ENCODE peak calls at places on chromosomes 16 and 17, in six cellular contexts. X is neuronal stem cell, C is IMR-90, G is H1, B is H9, A is mesenchymal stem cell. E is an unnamed sample.

GRCh38 chr17:7590743-7591142 is 849 bp upstream of the SOX15 start:
- DNase-seq in X (peak), C (peak), G (no peak), B (peak), A (peak), E (peak)

GRCh38 chr17:75260679-75261335 is 599 bp downstream of the GGA3 start:
- DNase-seq in X (no peak), C (peak), G (no peak), B (no peak), A (peak), E (no peak)

GRCh38 chr16:84232060-84232459 is 7.8 kb downstream of the KCNG4 start:
- DNase-seq in X (no peak), C (no peak), G (no peak), B (no peak), A (no peak), E (no peak)

GRCh38 chr17:75856062-75856681 is 1.0 kb upstream of the WBP2 start:
- DNase-seq in X (no peak), C (peak), G (no peak), B (no peak), A (peak), E (peak)

GRCh38 chr17:81641825-81642489 is 5.0 kb downstream of the TSPAN10 start:
- DNase-seq in X (no peak), C (peak), G (no peak), B (no peak), A (peak), E (peak)

GRCh38 chr17:77120866-77121265 is 19.9 kb upstream of the SEC14L1 start:
- DNase-seq in X (no peak), C (no peak), G (no peak), B (no peak), A (no peak), E (no peak)

GRCh38 chr17:42406602-42407288 is 16.3 kb downstream of the CAVIN1 start:
- DNase-seq in X (no peak), C (no peak), G (no peak), B (no peak), A (no peak), E (no peak)

GRCh38 chr17:63445571-63446217 is 412 bp downstream of the CYB561 start:
- DNase-seq in X (no peak), C (no peak), G (no peak), B (peak), A (peak), E (peak)

GRCh38 chr16:4659363-4660353 is 33.7 kb upstream of the NUDT16L1 start:
- DNase-seq in X (no peak), C (no peak), G (no peak), B (no peak), A (no peak), E (no peak)

GRCh38 chr17:58533616-58534188 is 19.3 kb upstream of the MTMR4 start:
- DNase-seq in X (no peak), C (no peak), G (no peak), B (no peak), A (no peak), E (no peak)

GRCh38 chr16:1491327-1491726 is 1.8 kb upstream of the TELO2 start:
- DNase-seq in X (no peak), C (no peak), G (no peak), B (no peak), A (no peak), E (no peak)

GRCh38 chr16:24976971-24977672 is 38.0 kb downstream of the ARHGAP17 start:
- DNase-seq in X (no peak), C (no peak), G (no peak), B (peak), A (no peak), E (no peak)

GRCh38 chr16:24980077-24980793 is 34.9 kb downstream of the ARHGAP17 start:
- DNase-seq in X (no peak), C (no peak), G (no peak), B (peak), A (no peak), E (no peak)

GRCh38 chr16:24977673-24978065 is 37.5 kb downstream of the ARHGAP17 start:
- DNase-seq in X (no peak), C (peak), G (no peak), B (no peak), A (peak), E (peak)

GRCh38 chr16:24976061-24976779 is 38.9 kb downstream of the ARHGAP17 start:
- DNase-seq in X (no peak), C (no peak), G (no peak), B (no peak), A (no peak), E (no peak)

GRCh38 chr16:24978370-24978914 is 36.7 kb downstream of the ARHGAP17 start:
- DNase-seq in X (no peak), C (no peak), G (no peak), B (no peak), A (peak), E (no peak)
- H3K4me2 ChIP-seq in X (no peak), C (peak), G (peak), B (no peak), A (no peak), E (no peak)

DNA sequence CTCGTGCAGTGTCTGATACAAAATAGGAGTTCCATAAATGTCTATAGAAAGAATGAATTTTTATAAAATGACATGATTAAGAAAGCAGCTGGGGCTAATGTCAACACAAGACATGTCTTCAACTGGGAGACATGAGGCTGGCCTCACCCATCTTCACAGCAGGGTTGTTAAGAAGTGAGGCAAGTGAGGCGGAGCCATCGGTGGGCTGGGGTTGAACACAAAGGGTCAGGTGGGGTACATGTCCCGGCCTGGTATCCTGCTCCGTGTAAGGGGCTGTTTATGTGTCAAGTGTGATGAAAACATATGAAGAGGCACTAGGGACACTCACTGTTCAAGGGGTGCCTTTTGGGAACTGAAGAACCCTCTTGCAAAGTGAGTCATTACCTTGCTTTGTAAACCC is 22.1 kb downstream of the CDK5R1 start:
- DNase-seq in X (no peak), C (no peak), G (no peak), B (no peak), A (no peak), E (no peak)
- H2BK15ac ChIP-seq in X (no peak), C (no peak), G (no peak), B (no peak), A (no peak), E (no peak)

GRCh38 chr17:383771-384621 is 31.4 kb upstream of the RPH3AL start:
- DNase-seq in X (no peak), C (no peak), G (no peak), B (no peak), A (no peak), E (no peak)
- H3K4me2 ChIP-seq in X (peak), C (no peak), G (no peak), B (no peak), A (no peak), E (no peak)

DNA sequence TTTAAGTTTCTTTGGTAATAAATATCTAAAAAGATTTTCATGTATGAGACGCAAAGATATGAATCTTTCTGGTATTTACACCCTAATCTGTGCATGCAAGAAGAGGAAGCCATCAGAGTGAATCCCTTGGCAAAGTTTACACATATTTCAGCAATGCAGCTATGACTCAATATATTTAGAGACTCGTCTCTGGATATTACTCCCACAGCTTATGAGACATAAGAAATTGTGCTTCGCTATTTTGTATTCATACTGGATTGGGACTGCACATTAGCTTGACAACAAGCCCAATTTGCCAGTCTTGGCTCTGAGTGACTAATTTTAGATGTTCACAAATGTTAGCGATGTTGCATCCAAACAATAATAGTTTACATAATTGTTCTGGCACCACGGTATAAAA is 532.0 kb downstream of the CDH11 start:
- DNase-seq in X (no peak), C (peak), G (no peak), B (no peak), A (peak), E (no peak)
- H2BK15ac ChIP-seq in X (no peak), C (no peak), G (no peak), B (no peak), A (no peak), E (no peak)

GRCh38 chr17:65530158-65530984 is 31.1 kb downstream of the AXIN2 start:
- DNase-seq in X (no peak), C (no peak), G (no peak), B (no peak), A (no peak), E (no peak)

GRCh38 chr17:65527381-65527780 is 34.1 kb downstream of the AXIN2 start:
- DNase-seq in X (no peak), C (no peak), G (no peak), B (peak), A (no peak), E (no peak)

GRCh38 chr17:65529761-65530157 is 31.7 kb downstream of the AXIN2 start:
- DNase-seq in X (no peak), C (no peak), G (no peak), B (no peak), A (no peak), E (no peak)

GRCh38 chr17:65527857-65528591 is 33.4 kb downstream of the AXIN2 start:
- DNase-seq in X (no peak), C (no peak), G (no peak), B (peak), A (no peak), E (no peak)

DNA sequence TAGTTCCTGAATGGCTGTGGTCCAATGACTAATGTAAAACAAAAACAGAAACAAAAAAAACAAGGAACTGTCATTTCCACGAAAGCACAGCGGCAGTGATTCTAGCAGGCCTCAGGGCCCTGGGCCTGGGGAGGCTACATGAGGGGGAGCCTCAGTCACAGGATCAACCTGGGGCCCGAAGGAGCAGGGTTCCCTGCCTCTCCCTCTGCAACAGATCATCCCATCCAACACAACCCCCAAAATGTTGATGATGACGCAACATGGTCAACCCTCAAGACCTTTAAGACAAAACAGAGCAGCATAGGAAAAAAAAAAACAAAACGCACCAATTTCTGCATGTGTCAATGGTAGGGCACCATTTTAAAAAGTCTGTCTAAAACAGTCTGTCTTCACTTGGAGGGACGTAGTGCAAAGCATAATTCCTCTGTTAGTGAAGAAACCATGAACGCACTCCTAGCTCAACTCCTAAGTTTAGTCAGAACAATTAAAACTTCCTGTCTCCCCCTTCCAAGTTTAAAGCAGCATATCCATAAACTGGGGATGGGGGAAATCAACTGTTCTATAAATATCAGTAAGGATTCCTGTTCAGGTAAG is 32.3 kb downstream of the AXIN2 start:
- DNase-seq in X (no peak), C (no peak), G (no peak), B (no peak), A (no peak), E (no peak)
- H3K4me2 ChIP-seq in X (no peak), C (no peak), G (no peak), B (no peak), A (no peak), E (no peak)

GRCh38 chr17:29219378-29220047 is 27.1 kb upstream of the CRYBA1 start:
- DNase-seq in X (peak), C (peak), G (peak), B (peak), A (peak), E (peak)

DNA sequence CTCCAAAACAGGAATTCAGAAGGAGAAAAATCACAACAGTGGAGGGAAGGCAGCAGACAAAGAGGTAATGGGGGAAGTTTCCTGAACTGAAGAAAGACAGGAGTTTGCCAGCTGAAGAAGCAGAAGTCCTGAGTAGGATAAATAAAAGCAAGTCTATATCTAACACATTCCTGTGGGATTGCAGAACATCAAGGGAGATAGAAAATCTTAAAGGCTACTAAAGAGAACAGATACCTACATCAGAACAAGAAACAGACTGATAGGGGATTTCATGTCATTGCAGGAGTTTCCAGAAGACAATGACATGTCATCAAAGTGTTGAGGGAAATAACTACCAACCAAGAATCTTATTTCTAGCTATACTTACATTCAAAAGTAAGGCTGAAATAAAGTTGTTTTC is 21.3 kb upstream of the CRYBA1 start:
- DNase-seq in X (no peak), C (peak), G (no peak), B (no peak), A (no peak), E (no peak)
- H2BK15ac ChIP-seq in X (no peak), C (no peak), G (no peak), B (no peak), A (no peak), E (no peak)

GRCh38 chr16:15602285-15603044 is 40.5 kb downstream of the MARF1 start:
- DNase-seq in X (no peak), C (no peak), G (no peak), B (no peak), A (no peak), E (no peak)

GRCh38 chr16:15599303-15600070 is 43.5 kb downstream of the MARF1 start:
- DNase-seq in X (no peak), C (no peak), G (no peak), B (no peak), A (no peak), E (no peak)

GRCh38 chr16:15598648-15599190 is 44.2 kb downstream of the MARF1 start:
- DNase-seq in X (no peak), C (no peak), G (no peak), B (no peak), A (no peak), E (no peak)

GRCh38 chr16:15597822-15598647 is 44.9 kb downstream of the MARF1 start:
- DNase-seq in X (no peak), C (no peak), G (no peak), B (no peak), A (no peak), E (no peak)

DNA sequence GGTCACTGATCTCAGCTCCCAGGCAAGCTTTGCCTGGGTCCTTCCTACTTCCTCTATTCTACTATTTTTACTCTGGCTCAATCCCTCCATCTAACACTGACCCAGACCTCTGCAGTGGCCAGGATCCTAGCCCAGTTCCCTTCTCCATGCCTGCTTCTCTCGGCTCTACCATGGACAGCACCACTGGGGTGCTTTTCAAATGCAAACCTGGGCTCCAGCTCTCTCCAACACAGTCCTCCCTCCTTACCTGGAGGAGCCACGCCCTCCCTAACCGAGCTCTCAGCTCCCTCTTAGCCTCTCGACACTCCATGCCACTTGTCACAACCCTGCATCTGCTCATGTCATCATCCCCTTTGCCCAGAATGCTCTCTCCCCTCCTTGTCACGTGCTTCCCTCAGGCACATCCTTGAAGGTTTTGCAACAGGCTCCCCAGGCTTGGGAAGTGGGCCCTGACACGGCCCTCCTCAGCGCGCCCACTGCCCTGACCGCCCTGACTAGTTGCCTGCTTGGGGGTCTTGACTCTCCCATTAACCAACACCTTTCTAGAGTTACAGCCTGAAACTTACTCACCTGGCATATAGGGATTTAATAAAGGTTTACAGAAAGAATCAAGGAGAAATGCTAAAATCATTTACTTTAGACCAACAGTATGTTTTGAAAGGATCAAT is 41.6 kb downstream of the MARF1 start:
- DNase-seq in X (no peak), C (no peak), G (no peak), B (peak), A (no peak), E (peak)
- H3K4me2 ChIP-seq in X (no peak), C (no peak), G (no peak), B (no peak), A (no peak), E (no peak)

GRCh38 chr17:5263441-5263840 is 18.6 kb upstream of the RABEP1 start:
- DNase-seq in X (no peak), C (no peak), G (no peak), B (no peak), A (no peak), E (no peak)

GRCh38 chr17:5260542-5260941 is 21.5 kb upstream of the RABEP1 start:
- DNase-seq in X (no peak), C (no peak), G (no peak), B (no peak), A (no peak), E (no peak)

GRCh38 chr17:5262417-5262816 is 19.7 kb upstream of the RABEP1 start:
- DNase-seq in X (no peak), C (no peak), G (no peak), B (no peak), A (no peak), E (no peak)

DNA sequence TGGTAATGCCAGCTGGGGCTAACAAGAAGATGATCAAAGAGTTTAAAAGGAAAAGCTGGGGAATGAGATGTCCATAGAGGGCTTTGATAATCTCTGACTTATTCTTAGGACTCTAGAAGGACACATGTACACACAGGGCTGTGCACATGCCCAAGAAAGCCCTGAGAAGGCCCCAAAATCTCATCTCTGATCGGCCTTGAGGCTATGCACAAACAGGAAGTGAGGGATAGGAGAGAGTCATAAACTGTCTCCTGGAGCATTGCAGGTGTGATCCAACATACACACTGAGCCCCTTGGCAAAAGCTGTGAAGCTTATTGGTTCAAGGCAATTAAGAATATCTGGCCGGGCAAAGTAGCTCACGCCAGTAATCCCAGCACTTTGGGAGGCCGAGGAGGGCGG is 17.2 kb upstream of the RABEP1 start:
- DNase-seq in X (no peak), C (no peak), G (no peak), B (no peak), A (no peak), E (no peak)
- H2BK15ac ChIP-seq in X (no peak), C (no peak), G (no peak), B (no peak), A (no peak), E (no peak)